ENCODE peak calls at places on chromosomes 13 and 19, in nine cellular contexts. One of them, this sample, is unnamed.

GRCh38 chr19:5936308-5936980 is 22.4 kb downstream of the CAPS start:
- DNase-seq in endodermal cell: no peak
- DNase-seq in dorsolateral prefrontal cortex: no peak
- DNase-seq in fibroblast of lung: no peak
- DNase-seq in sigmoid colon: no peak
- DNase-seq in lower leg skin: no peak
- DNase-seq in adrenal gland: no peak
- DNase-seq in tibial artery: no peak
- DNase-seq in fibroblast of pulmonary artery: no peak
- DNase-seq in this sample: peak

GRCh38 chr13:33676700-33677048 is 141.3 kb upstream of the RFC3 start:
- DNase-seq in lower leg skin: no peak
- DNase-seq in tibial artery: no peak
- DNase-seq in endodermal cell: no peak
- DNase-seq in adrenal gland: peak
- DNase-seq in fibroblast of lung: peak
- DNase-seq in sigmoid colon: peak
- DNase-seq in dorsolateral prefrontal cortex: no peak
- DNase-seq in fibroblast of pulmonary artery: peak
- DNase-seq in this sample: peak

GRCh38 chr13:66811445-66811844 is 418.7 kb downstream of the PCDH9 start:
- DNase-seq in dorsolateral prefrontal cortex: no peak
- DNase-seq in fibroblast of pulmonary artery: no peak
- DNase-seq in tibial artery: no peak
- DNase-seq in fibroblast of lung: no peak
- DNase-seq in sigmoid colon: no peak
- DNase-seq in lower leg skin: no peak
- DNase-seq in adrenal gland: no peak
- DNase-seq in endodermal cell: no peak
- DNase-seq in this sample: no peak

GRCh38 chr19:30664358-30665058 is 292.3 kb downstream of the ZNF536 start:
- DNase-seq in adrenal gland: peak
- DNase-seq in tibial artery: no peak
- DNase-seq in dorsolateral prefrontal cortex: no peak
- DNase-seq in sigmoid colon: no peak
- DNase-seq in fibroblast of pulmonary artery: no peak
- DNase-seq in endodermal cell: peak
- DNase-seq in lower leg skin: no peak
- DNase-seq in fibroblast of lung: peak
- DNase-seq in this sample: peak

GRCh38 chr13:54234607-54235006 is 1206.0 kb downstream of the OLFM4 start:
- DNase-seq in adrenal gland: no peak
- DNase-seq in endodermal cell: no peak
- DNase-seq in sigmoid colon: no peak
- DNase-seq in tibial artery: no peak
- DNase-seq in lower leg skin: no peak
- DNase-seq in fibroblast of lung: no peak
- DNase-seq in dorsolateral prefrontal cortex: no peak
- DNase-seq in fibroblast of pulmonary artery: no peak
- DNase-seq in this sample: no peak

GRCh38 chr13:40992678-40993077 is 26.4 kb downstream of the ELF1 start:
- DNase-seq in lower leg skin: no peak
- DNase-seq in endodermal cell: no peak
- DNase-seq in dorsolateral prefrontal cortex: no peak
- DNase-seq in tibial artery: no peak
- DNase-seq in fibroblast of pulmonary artery: no peak
- DNase-seq in fibroblast of lung: no peak
- DNase-seq in adrenal gland: no peak
- DNase-seq in sigmoid colon: no peak
- DNase-seq in this sample: no peak

GRCh38 chr19:51098366-51099069 is 9.7 kb downstream of the CTU1 start:
- DNase-seq in dorsolateral prefrontal cortex: no peak
- DNase-seq in sigmoid colon: peak
- DNase-seq in lower leg skin: no peak
- DNase-seq in adrenal gland: no peak
- DNase-seq in fibroblast of pulmonary artery: no peak
- DNase-seq in tibial artery: no peak
- DNase-seq in fibroblast of lung: peak
- DNase-seq in endodermal cell: no peak
- DNase-seq in this sample: peak

GRCh38 chr19:9306443-9306842 is 3.2 kb downstream of the ZNF699 start:
- DNase-seq in fibroblast of lung: peak
- DNase-seq in fibroblast of pulmonary artery: peak
- DNase-seq in sigmoid colon: no peak
- DNase-seq in dorsolateral prefrontal cortex: no peak
- DNase-seq in lower leg skin: no peak
- DNase-seq in adrenal gland: no peak
- DNase-seq in endodermal cell: no peak
- DNase-seq in tibial artery: no peak
- DNase-seq in this sample: no peak

GRCh38 chr13:30496147-30496546 is 30.4 kb upstream of the HMGB1 start:
- DNase-seq in dorsolateral prefrontal cortex: no peak
- DNase-seq in adrenal gland: no peak
- DNase-seq in fibroblast of pulmonary artery: no peak
- DNase-seq in tibial artery: no peak
- DNase-seq in fibroblast of lung: no peak
- DNase-seq in sigmoid colon: no peak
- DNase-seq in endodermal cell: no peak
- DNase-seq in lower leg skin: no peak
- DNase-seq in this sample: no peak

GRCh38 chr13:106349080-106349841 is 186.2 kb downstream of the EFNB2 start:
- DNase-seq in tibial artery: no peak
- DNase-seq in fibroblast of lung: no peak
- DNase-seq in endodermal cell: peak
- DNase-seq in adrenal gland: no peak
- DNase-seq in sigmoid colon: no peak
- DNase-seq in dorsolateral prefrontal cortex: no peak
- DNase-seq in lower leg skin: peak
- DNase-seq in fibroblast of pulmonary artery: no peak
- DNase-seq in this sample: peak
- H3K4me3 ChIP-seq in tibial artery: no peak
- H3K4me3 ChIP-seq in fibroblast of lung: peak
- H3K4me3 ChIP-seq in endodermal cell: peak
- H3K4me3 ChIP-seq in adrenal gland: no peak
- H3K4me3 ChIP-seq in sigmoid colon: peak
- H3K4me3 ChIP-seq in dorsolateral prefrontal cortex: peak
- H3K4me3 ChIP-seq in lower leg skin: no peak
- H3K4me3 ChIP-seq in fibroblast of pulmonary artery: peak
- H3K4me3 ChIP-seq in this sample: peak

GRCh38 chr19:843180-843835 is 2.5 kb downstream of the PRTN3 start:
- DNase-seq in tibial artery: no peak
- DNase-seq in endodermal cell: peak
- DNase-seq in sigmoid colon: no peak
- DNase-seq in adrenal gland: no peak
- DNase-seq in fibroblast of lung: no peak
- DNase-seq in fibroblast of pulmonary artery: no peak
- DNase-seq in lower leg skin: no peak
- DNase-seq in dorsolateral prefrontal cortex: no peak
- DNase-seq in this sample: no peak

GRCh38 chr19:845707-846481 is 5.1 kb downstream of the PRTN3 start:
- DNase-seq in lower leg skin: no peak
- DNase-seq in adrenal gland: no peak
- DNase-seq in endodermal cell: no peak
- DNase-seq in fibroblast of lung: no peak
- DNase-seq in fibroblast of pulmonary artery: no peak
- DNase-seq in sigmoid colon: no peak
- DNase-seq in dorsolateral prefrontal cortex: no peak
- DNase-seq in tibial artery: no peak
- DNase-seq in this sample: no peak

GRCh38 chr19:840519-841206 is at the start of gene PRTN3:
- DNase-seq in dorsolateral prefrontal cortex: no peak
- DNase-seq in fibroblast of pulmonary artery: no peak
- DNase-seq in adrenal gland: no peak
- DNase-seq in tibial artery: no peak
- DNase-seq in fibroblast of lung: no peak
- DNase-seq in endodermal cell: no peak
- DNase-seq in lower leg skin: no peak
- DNase-seq in sigmoid colon: no peak
- DNase-seq in this sample: no peak

GRCh38 chr19:843836-844299 is 3.1 kb downstream of the PRTN3 start:
- DNase-seq in dorsolateral prefrontal cortex: no peak
- DNase-seq in fibroblast of pulmonary artery: no peak
- DNase-seq in fibroblast of lung: no peak
- DNase-seq in sigmoid colon: no peak
- DNase-seq in adrenal gland: no peak
- DNase-seq in endodermal cell: no peak
- DNase-seq in tibial artery: no peak
- DNase-seq in lower leg skin: no peak
- DNase-seq in this sample: no peak

GRCh38 chr19:844300-844971 is 3.6 kb downstream of the PRTN3 start:
- DNase-seq in endodermal cell: no peak
- DNase-seq in lower leg skin: no peak
- DNase-seq in tibial artery: no peak
- DNase-seq in dorsolateral prefrontal cortex: no peak
- DNase-seq in sigmoid colon: no peak
- DNase-seq in fibroblast of lung: no peak
- DNase-seq in adrenal gland: no peak
- DNase-seq in fibroblast of pulmonary artery: no peak
- DNase-seq in this sample: no peak
- H3K4me3 ChIP-seq in endodermal cell: no peak
- H3K4me3 ChIP-seq in lower leg skin: no peak
- H3K4me3 ChIP-seq in tibial artery: no peak
- H3K4me3 ChIP-seq in dorsolateral prefrontal cortex: no peak
- H3K4me3 ChIP-seq in sigmoid colon: no peak
- H3K4me3 ChIP-seq in fibroblast of lung: no peak
- H3K4me3 ChIP-seq in adrenal gland: no peak
- H3K4me3 ChIP-seq in fibroblast of pulmonary artery: no peak
- H3K4me3 ChIP-seq in this sample: no peak

GRCh38 chr13:26679945-26680516 is 80.6 kb downstream of the GPR12 start:
- DNase-seq in endodermal cell: peak
- DNase-seq in dorsolateral prefrontal cortex: no peak
- DNase-seq in adrenal gland: no peak
- DNase-seq in fibroblast of lung: peak
- DNase-seq in fibroblast of pulmonary artery: no peak
- DNase-seq in tibial artery: peak
- DNase-seq in sigmoid colon: no peak
- DNase-seq in lower leg skin: no peak
- DNase-seq in this sample: no peak

GRCh38 chr13:26679411-26679810 is 81.2 kb downstream of the GPR12 start:
- DNase-seq in sigmoid colon: no peak
- DNase-seq in endodermal cell: no peak
- DNase-seq in fibroblast of pulmonary artery: peak
- DNase-seq in lower leg skin: no peak
- DNase-seq in dorsolateral prefrontal cortex: no peak
- DNase-seq in tibial artery: no peak
- DNase-seq in adrenal gland: no peak
- DNase-seq in fibroblast of lung: peak
- DNase-seq in this sample: no peak

GRCh38 chr13:26678796-26679195 is 81.8 kb downstream of the GPR12 start:
- DNase-seq in lower leg skin: no peak
- DNase-seq in fibroblast of lung: no peak
- DNase-seq in adrenal gland: no peak
- DNase-seq in endodermal cell: peak
- DNase-seq in tibial artery: no peak
- DNase-seq in dorsolateral prefrontal cortex: no peak
- DNase-seq in fibroblast of pulmonary artery: no peak
- DNase-seq in sigmoid colon: no peak
- DNase-seq in this sample: no peak

GRCh38 chr13:26681036-26681435 is 79.5 kb downstream of the GPR12 start:
- DNase-seq in dorsolateral prefrontal cortex: no peak
- DNase-seq in adrenal gland: no peak
- DNase-seq in fibroblast of lung: no peak
- DNase-seq in tibial artery: no peak
- DNase-seq in fibroblast of pulmonary artery: no peak
- DNase-seq in sigmoid colon: no peak
- DNase-seq in endodermal cell: no peak
- DNase-seq in lower leg skin: no peak
- DNase-seq in this sample: no peak

GRCh38 chr13:26678330-26678729 is 82.3 kb downstream of the GPR12 start:
- DNase-seq in fibroblast of pulmonary artery: no peak
- DNase-seq in dorsolateral prefrontal cortex: no peak
- DNase-seq in sigmoid colon: no peak
- DNase-seq in fibroblast of lung: no peak
- DNase-seq in endodermal cell: no peak
- DNase-seq in adrenal gland: no peak
- DNase-seq in lower leg skin: no peak
- DNase-seq in tibial artery: no peak
- DNase-seq in this sample: no peak
- H3K4me3 ChIP-seq in fibroblast of pulmonary artery: no peak
- H3K4me3 ChIP-seq in dorsolateral prefrontal cortex: no peak
- H3K4me3 ChIP-seq in sigmoid colon: no peak
- H3K4me3 ChIP-seq in fibroblast of lung: no peak
- H3K4me3 ChIP-seq in endodermal cell: no peak
- H3K4me3 ChIP-seq in adrenal gland: no peak
- H3K4me3 ChIP-seq in lower leg skin: no peak
- H3K4me3 ChIP-seq in tibial artery: peak
- H3K4me3 ChIP-seq in this sample: no peak

GRCh38 chr19:52172347-52172746 is 926 bp upstream of the ZNF836 start:
- DNase-seq in fibroblast of pulmonary artery: no peak
- DNase-seq in tibial artery: no peak
- DNase-seq in dorsolateral prefrontal cortex: no peak
- DNase-seq in sigmoid colon: no peak
- DNase-seq in fibroblast of lung: no peak
- DNase-seq in lower leg skin: no peak
- DNase-seq in endodermal cell: no peak
- DNase-seq in adrenal gland: no peak
- DNase-seq in this sample: no peak
- H3K4me3 ChIP-seq in fibroblast of pulmonary artery: no peak
- H3K4me3 ChIP-seq in tibial artery: no peak
- H3K4me3 ChIP-seq in dorsolateral prefrontal cortex: peak
- H3K4me3 ChIP-seq in sigmoid colon: no peak
- H3K4me3 ChIP-seq in fibroblast of lung: peak
- H3K4me3 ChIP-seq in lower leg skin: no peak
- H3K4me3 ChIP-seq in endodermal cell: peak
- H3K4me3 ChIP-seq in adrenal gland: no peak
- H3K4me3 ChIP-seq in this sample: no peak

DNA sequence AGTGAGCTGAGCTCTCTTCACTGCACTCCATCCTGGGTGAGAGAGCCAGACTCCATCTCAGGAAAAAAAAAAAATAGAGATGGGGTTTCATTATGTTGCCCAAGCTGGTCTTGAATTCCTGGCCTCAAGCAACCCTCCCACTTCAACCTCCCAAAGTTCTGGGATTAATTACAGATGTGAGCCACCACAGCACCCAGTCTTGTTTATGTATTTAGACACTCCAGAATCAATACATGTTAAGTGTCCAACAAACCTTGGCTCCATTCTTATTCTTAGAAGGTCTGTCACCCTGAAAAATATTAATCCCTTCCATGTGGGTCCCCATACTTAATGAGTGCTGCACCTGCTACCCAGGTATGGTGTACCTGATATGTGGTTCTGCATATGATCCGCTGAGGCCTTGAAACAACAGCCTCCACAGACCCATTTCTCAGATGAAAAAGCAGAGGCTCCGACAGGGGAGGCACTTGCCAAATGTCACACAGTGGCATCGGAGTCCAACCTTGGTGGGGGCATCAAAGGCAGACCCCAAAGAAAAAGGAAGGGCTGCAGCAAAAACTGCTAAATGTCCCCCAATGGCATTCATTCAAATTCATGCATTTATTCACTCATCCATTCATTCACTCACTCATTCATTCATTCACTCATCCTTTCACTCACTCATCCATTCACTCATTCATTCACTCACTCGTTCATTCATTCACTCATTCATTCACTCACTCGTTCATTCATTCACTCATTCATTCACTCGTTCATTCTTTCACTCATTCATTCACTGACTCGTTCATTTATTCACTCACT is 16.7 kb downstream of the TICAM1 start:
- DNase-seq in lower leg skin: no peak
- DNase-seq in dorsolateral prefrontal cortex: no peak
- DNase-seq in fibroblast of lung: peak
- DNase-seq in sigmoid colon: no peak
- DNase-seq in endodermal cell: no peak
- DNase-seq in adrenal gland: no peak
- DNase-seq in fibroblast of pulmonary artery: peak
- DNase-seq in tibial artery: no peak
- DNase-seq in this sample: no peak
- H3K4me3 ChIP-seq in lower leg skin: no peak
- H3K4me3 ChIP-seq in dorsolateral prefrontal cortex: peak
- H3K4me3 ChIP-seq in fibroblast of lung: no peak
- H3K4me3 ChIP-seq in sigmoid colon: no peak
- H3K4me3 ChIP-seq in endodermal cell: peak
- H3K4me3 ChIP-seq in adrenal gland: no peak
- H3K4me3 ChIP-seq in fibroblast of pulmonary artery: no peak
- H3K4me3 ChIP-seq in tibial artery: no peak
- H3K4me3 ChIP-seq in this sample: no peak

This sample was measured in right cardiac atrium.